ENCODE peak calls at places on chromosome 6, in eight cellular contexts. A is heart left ventricle, O is astrocyte of the spinal cord, N is omental fat pad, Y is kidney, C is endothelial cell, H is neural crest cell, T is astrocyte. F is an unnamed sample.

GRCh38 chr6:126180585-126180984 is 159.3 kb upstream of the CENPW start:
- DNase-seq in Y (no peak), C (no peak), H (no peak), O (peak), A (no peak), N (no peak), T (peak), F (no peak)

GRCh38 chr6:157561037-157561790 is 180.2 kb downstream of the ZDHHC14 start:
- DNase-seq in A (no peak), O (no peak), Y (no peak), T (no peak), H (no peak), N (no peak), C (no peak), F (no peak)

GRCh38 chr6:5782783-5783567 is 223.8 kb downstream of the NRN1 start:
- DNase-seq in H (no peak), O (peak), Y (no peak), N (no peak), T (peak), A (peak), C (no peak), F (no peak)

GRCh38 chr6:132726608-132726975 is 12.7 kb upstream of the VNN1 start:
- DNase-seq in A (no peak), N (no peak), Y (no peak), T (no peak), C (no peak), H (no peak), O (no peak), F (no peak)

GRCh38 chr6:21186479-21187055 is 407.0 kb upstream of the SOX4 start:
- DNase-seq in C (no peak), A (no peak), Y (no peak), T (peak), H (no peak), N (no peak), O (peak), F (no peak)

GRCh38 chr6:107539409-107539808 is 49.5 kb downstream of the SOBP start:
- DNase-seq in T (peak), O (peak), H (no peak), Y (no peak), C (no peak), N (no peak), A (no peak), F (no peak)

GRCh38 chr6:108242721-108243120 is 18.1 kb downstream of the SNX3 start:
- DNase-seq in A (no peak), N (no peak), T (peak), Y (no peak), C (no peak), O (peak), H (no peak), F (no peak)

GRCh38 chr6:167079853-167080297 is 43.0 kb upstream of the CCR6 start:
- DNase-seq in Y (no peak), A (no peak), O (no peak), T (no peak), H (no peak), N (no peak), C (no peak), F (no peak)

GRCh38 chr6:1135726-1136414 is 176.0 kb upstream of the FOXQ1 start:
- DNase-seq in Y (no peak), N (no peak), C (no peak), H (no peak), O (no peak), A (no peak), T (no peak), F (no peak)

GRCh38 chr6:135008072-135008940 is 46.3 kb downstream of the HBS1L start:
- DNase-seq in C (no peak), H (no peak), A (no peak), O (no peak), N (no peak), T (no peak), Y (no peak), F (no peak)

GRCh38 chr6:4677751-4678065 is 98.5 kb upstream of the CDYL start:
- DNase-seq in T (no peak), Y (no peak), H (no peak), C (no peak), N (no peak), O (no peak), A (no peak), F (no peak)

GRCh38 chr6:447381-448165 is 56.0 kb downstream of the IRF4 start:
- DNase-seq in C (no peak), A (no peak), T (no peak), H (no peak), Y (peak), N (no peak), O (no peak), F (no peak)

GRCh38 chr6:158033077-158033750 is 51.6 kb downstream of the SYNJ2 start:
- DNase-seq in Y (peak), T (no peak), N (no peak), O (no peak), H (no peak), A (peak), C (no peak), F (no peak)

GRCh38 chr6:14059791-14060436 is 57.7 kb upstream of the CD83 start:
- DNase-seq in C (no peak), Y (peak), H (no peak), O (no peak), T (no peak), A (peak), N (no peak), F (no peak)

GRCh38 chr6:105981002-105981887 is 104.9 kb upstream of the PRDM1 start:
- DNase-seq in N (no peak), Y (peak), A (no peak), C (peak), O (no peak), H (no peak), T (no peak), F (peak)

GRCh38 chr6:35445691-35446090 is 6.4 kb upstream of the FANCE start:
- DNase-seq in N (no peak), A (no peak), T (no peak), C (no peak), H (no peak), Y (no peak), O (no peak), F (no peak)

GRCh38 chr6:111552241-111552744 is 53.4 kb downstream of the TRAF3IP2 start:
- DNase-seq in C (no peak), H (no peak), T (peak), O (peak), N (no peak), A (peak), Y (peak), F (peak)

GRCh38 chr6:50602191-50602810 is 111.0 kb upstream of the TFAP2D start:
- DNase-seq in Y (no peak), N (no peak), O (peak), A (no peak), H (no peak), C (peak), T (peak), F (no peak)

GRCh38 chr6:1575213-1576041 is 34.3 kb upstream of the FOXC1 start:
- DNase-seq in C (no peak), Y (no peak), A (peak), T (peak), H (no peak), O (peak), N (no peak), F (peak)

GRCh38 chr6:86707545-86708120 is 229.7 kb upstream of the HTR1E start:
- DNase-seq in Y (no peak), C (no peak), H (no peak), O (no peak), N (no peak), T (no peak), A (no peak), F (no peak)

GRCh38 chr6:86712039-86712438 is 225.3 kb upstream of the HTR1E start:
- DNase-seq in C (no peak), A (no peak), Y (no peak), O (no peak), N (no peak), T (no peak), H (no peak), F (no peak)

DNA sequence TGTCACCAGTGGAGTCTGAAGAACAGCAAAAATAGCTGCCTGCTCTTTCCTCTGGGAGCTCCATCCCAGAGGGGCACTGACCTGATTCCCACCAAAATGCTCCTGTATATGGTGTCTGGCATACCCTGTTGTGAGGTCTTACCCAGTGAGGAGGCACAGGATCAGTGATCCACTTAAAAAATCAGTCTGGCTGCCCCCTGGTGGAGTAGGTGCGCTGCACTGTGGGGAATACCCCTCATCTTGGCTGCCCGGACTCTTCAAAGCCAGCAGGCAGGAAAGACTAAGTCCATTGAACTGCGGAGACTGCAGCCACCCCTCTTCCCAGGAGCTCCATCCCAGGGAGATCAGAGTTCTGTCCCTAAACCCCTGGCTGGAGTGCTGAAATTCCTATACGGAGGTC is 230.9 kb upstream of the HTR1E start:
- DNase-seq in Y (no peak), H (no peak), N (no peak), C (peak), A (no peak), O (no peak), T (no peak), F (no peak)
- TF ChIP-seq CTCF in Y (no peak), H (peak), N (no peak), C (no peak), A (no peak), O (no peak), T (no peak), F (peak)

DNA sequence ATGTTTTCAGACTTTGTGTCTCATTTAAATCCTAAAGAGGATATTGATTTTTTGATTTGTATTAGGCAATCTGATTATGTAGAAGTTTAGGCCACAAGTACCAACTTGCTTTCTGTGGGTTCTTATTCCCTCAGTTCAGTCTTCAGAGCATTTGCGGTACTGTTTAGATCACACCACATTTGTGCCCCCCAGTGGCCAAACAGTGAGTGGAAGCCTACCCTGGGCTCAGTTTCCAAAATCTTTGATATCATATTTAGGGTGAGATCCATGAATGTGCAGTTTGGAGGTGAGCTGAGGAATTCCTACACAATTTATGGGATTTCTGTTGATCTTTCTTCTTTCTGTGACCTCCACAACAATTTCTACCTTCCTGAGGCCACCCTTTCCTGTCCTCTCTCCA is 92.3 kb upstream of the FUT9 start:
- DNase-seq in N (no peak), T (no peak), A (no peak), Y (no peak), O (no peak), C (peak), H (no peak), F (peak)
- TF ChIP-seq CTCF in N (no peak), T (peak), A (no peak), Y (peak), O (peak), C (peak), H (peak), F (peak)

DNA sequence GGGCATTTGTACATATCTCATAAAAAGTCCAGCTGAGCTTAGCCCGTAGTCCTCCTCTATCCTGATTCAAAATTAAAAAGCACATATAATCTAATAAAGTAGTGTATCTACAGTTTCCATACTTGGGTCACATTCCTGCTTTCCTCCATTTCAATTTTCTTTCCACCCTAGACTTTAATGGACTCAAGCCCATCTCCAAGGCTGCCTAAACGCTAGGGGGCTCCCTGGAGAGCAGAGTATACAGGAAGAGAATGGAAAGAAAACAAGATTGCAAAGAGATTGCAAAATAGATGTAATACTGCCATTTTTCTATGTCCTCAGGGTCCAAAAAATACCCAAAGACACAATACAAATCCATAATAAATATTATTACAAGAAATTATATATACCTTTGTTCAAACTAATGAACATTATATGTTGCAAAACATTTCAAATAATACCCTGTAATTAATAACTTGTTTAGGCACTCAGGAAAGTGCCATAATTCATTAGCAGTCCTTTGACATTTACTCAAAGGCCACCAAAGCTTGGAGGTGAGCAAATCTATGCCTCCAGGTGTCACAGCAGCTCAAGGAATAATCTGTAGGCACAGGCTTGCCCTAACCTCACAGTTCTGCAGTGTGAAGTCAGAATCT is 2.4 kb upstream of the MCM3 start:
- DNase-seq in C (peak), Y (no peak), T (peak), O (peak), H (peak), N (peak), A (peak), F (peak)
- TF ChIP-seq CTCF in C (peak), Y (peak), T (peak), O (peak), H (peak), N (no peak), A (peak), F (peak)

DNA sequence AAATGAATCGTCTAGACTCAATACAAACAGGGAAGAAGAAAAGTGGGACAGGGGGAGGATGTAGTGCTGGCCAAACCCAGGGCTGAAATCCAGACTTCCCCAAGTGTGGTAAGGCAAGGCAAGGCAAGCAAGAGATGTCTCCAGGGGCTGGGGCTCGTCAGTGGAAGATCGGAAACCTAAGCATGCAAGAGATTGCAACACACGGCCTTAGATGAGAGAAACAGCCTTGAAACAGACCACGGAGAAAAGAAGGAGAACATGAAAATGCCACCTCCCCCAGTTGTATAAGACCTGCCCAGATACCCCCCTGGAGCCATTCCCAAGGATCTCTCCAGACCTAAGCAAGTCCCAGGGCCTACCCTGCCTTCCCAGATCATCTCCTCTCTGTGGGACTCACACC is 20.0 kb downstream of the VEGFA start:
- DNase-seq in C (no peak), H (no peak), T (no peak), N (no peak), A (peak), Y (peak), O (no peak), F (no peak)
- TF ChIP-seq CTCF in C (no peak), H (no peak), T (no peak), N (no peak), A (no peak), Y (no peak), O (no peak), F (no peak)

F was measured in glutamatergic neuron.